ENCODE peak calls at places on chromosomes 1 and 21, in ten cellular contexts. One of them, this sample, is unnamed.

GRCh38 chr1:223066415-223066814 is 76.6 kb downstream of the TLR5 start:
- DNase-seq in choroid plexus epithelial cell: no peak
- DNase-seq in psoas muscle: no peak
- DNase-seq in AG10803: no peak
- DNase-seq in colonic mucosa: no peak
- DNase-seq in uterus: no peak
- DNase-seq in A549: no peak
- DNase-seq in foreskin keratinocyte: no peak
- DNase-seq in mammary epithelial cell: no peak
- DNase-seq in WTC11: no peak
- DNase-seq in this sample: no peak

GRCh38 chr21:34282223-34282622 is 81.6 kb upstream of the KCNE2 start:
- DNase-seq in choroid plexus epithelial cell: no peak
- DNase-seq in psoas muscle: no peak
- DNase-seq in AG10803: no peak
- DNase-seq in colonic mucosa: no peak
- DNase-seq in uterus: no peak
- DNase-seq in A549: no peak
- DNase-seq in foreskin keratinocyte: peak
- DNase-seq in mammary epithelial cell: peak
- DNase-seq in WTC11: no peak
- DNase-seq in this sample: no peak

GRCh38 chr1:27563407-27564263 is 40.3 kb downstream of the AHDC1 start:
- DNase-seq in choroid plexus epithelial cell: peak
- DNase-seq in psoas muscle: peak
- DNase-seq in AG10803: peak
- DNase-seq in colonic mucosa: peak
- DNase-seq in uterus: peak
- DNase-seq in A549: peak
- DNase-seq in foreskin keratinocyte: no peak
- DNase-seq in mammary epithelial cell: no peak
- DNase-seq in WTC11: no peak
- DNase-seq in this sample: peak

GRCh38 chr1:107277022-107277421 is 136.2 kb downstream of the NTNG1 start:
- DNase-seq in choroid plexus epithelial cell: peak
- DNase-seq in psoas muscle: no peak
- DNase-seq in AG10803: peak
- DNase-seq in colonic mucosa: peak
- DNase-seq in uterus: no peak
- DNase-seq in A549: no peak
- DNase-seq in foreskin keratinocyte: no peak
- DNase-seq in mammary epithelial cell: peak
- DNase-seq in WTC11: peak
- DNase-seq in this sample: no peak

GRCh38 chr1:166905930-166906329 is 29.9 kb upstream of the TADA1 start:
- DNase-seq in choroid plexus epithelial cell: peak
- DNase-seq in psoas muscle: no peak
- DNase-seq in AG10803: peak
- DNase-seq in colonic mucosa: no peak
- DNase-seq in uterus: no peak
- DNase-seq in A549: no peak
- DNase-seq in foreskin keratinocyte: no peak
- DNase-seq in mammary epithelial cell: peak
- DNase-seq in WTC11: no peak
- DNase-seq in this sample: no peak

GRCh38 chr1:70896224-70896623 is 151.4 kb downstream of the PTGER3 start:
- DNase-seq in choroid plexus epithelial cell: no peak
- DNase-seq in psoas muscle: no peak
- DNase-seq in AG10803: peak
- DNase-seq in colonic mucosa: no peak
- DNase-seq in uterus: no peak
- DNase-seq in A549: no peak
- DNase-seq in foreskin keratinocyte: no peak
- DNase-seq in mammary epithelial cell: no peak
- DNase-seq in WTC11: no peak
- DNase-seq in this sample: no peak

GRCh38 chr1:47887959-47888629 is 109.1 kb downstream of the TRABD2B start:
- DNase-seq in choroid plexus epithelial cell: no peak
- DNase-seq in psoas muscle: no peak
- DNase-seq in AG10803: no peak
- DNase-seq in colonic mucosa: no peak
- DNase-seq in uterus: no peak
- DNase-seq in A549: no peak
- DNase-seq in foreskin keratinocyte: no peak
- DNase-seq in mammary epithelial cell: no peak
- DNase-seq in WTC11: no peak
- DNase-seq in this sample: no peak

GRCh38 chr1:155128755-155129473 is 1.2 kb downstream of the EFNA1 start:
- DNase-seq in choroid plexus epithelial cell: no peak
- DNase-seq in psoas muscle: peak
- DNase-seq in AG10803: no peak
- DNase-seq in colonic mucosa: peak
- DNase-seq in uterus: no peak
- DNase-seq in A549: no peak
- DNase-seq in foreskin keratinocyte: no peak
- DNase-seq in mammary epithelial cell: peak
- DNase-seq in WTC11: no peak
- DNase-seq in this sample: no peak

GRCh38 chr1:155973723-155974122 is 4.6 kb downstream of the ARHGEF2 start:
- DNase-seq in choroid plexus epithelial cell: no peak
- DNase-seq in psoas muscle: no peak
- DNase-seq in AG10803: no peak
- DNase-seq in colonic mucosa: no peak
- DNase-seq in uterus: no peak
- DNase-seq in A549: no peak
- DNase-seq in foreskin keratinocyte: no peak
- DNase-seq in mammary epithelial cell: no peak
- DNase-seq in WTC11: no peak
- DNase-seq in this sample: no peak

GRCh38 chr1:12121212-12122000 is 45.4 kb upstream of the TNFRSF1B start:
- DNase-seq in choroid plexus epithelial cell: peak
- DNase-seq in psoas muscle: no peak
- DNase-seq in AG10803: peak
- DNase-seq in colonic mucosa: no peak
- DNase-seq in uterus: no peak
- DNase-seq in A549: no peak
- DNase-seq in foreskin keratinocyte: no peak
- DNase-seq in mammary epithelial cell: no peak
- DNase-seq in WTC11: no peak
- DNase-seq in this sample: no peak

GRCh38 chr1:71156633-71157032 is 75.8 kb upstream of the ZRANB2 start:
- DNase-seq in choroid plexus epithelial cell: no peak
- DNase-seq in psoas muscle: no peak
- DNase-seq in AG10803: no peak
- DNase-seq in colonic mucosa: no peak
- DNase-seq in uterus: no peak
- DNase-seq in A549: no peak
- DNase-seq in foreskin keratinocyte: no peak
- DNase-seq in mammary epithelial cell: no peak
- DNase-seq in WTC11: no peak
- DNase-seq in this sample: no peak

GRCh38 chr1:36856126-36856525 is 178.2 kb downstream of the GRIK3 start:
- DNase-seq in choroid plexus epithelial cell: no peak
- DNase-seq in psoas muscle: no peak
- DNase-seq in AG10803: no peak
- DNase-seq in colonic mucosa: no peak
- DNase-seq in uterus: no peak
- DNase-seq in A549: no peak
- DNase-seq in foreskin keratinocyte: no peak
- DNase-seq in mammary epithelial cell: no peak
- DNase-seq in WTC11: no peak
- DNase-seq in this sample: no peak

GRCh38 chr1:155777541-155777940 is 79.5 kb downstream of the GON4L start:
- DNase-seq in choroid plexus epithelial cell: no peak
- DNase-seq in psoas muscle: no peak
- DNase-seq in AG10803: no peak
- DNase-seq in colonic mucosa: no peak
- DNase-seq in uterus: no peak
- DNase-seq in A549: no peak
- DNase-seq in foreskin keratinocyte: no peak
- DNase-seq in mammary epithelial cell: no peak
- DNase-seq in WTC11: no peak
- DNase-seq in this sample: no peak

GRCh38 chr1:24379733-24380315 is 33.8 kb downstream of the STPG1 start:
- DNase-seq in choroid plexus epithelial cell: peak
- DNase-seq in psoas muscle: no peak
- DNase-seq in AG10803: peak
- DNase-seq in colonic mucosa: peak
- DNase-seq in uterus: no peak
- DNase-seq in A549: no peak
- DNase-seq in foreskin keratinocyte: peak
- DNase-seq in mammary epithelial cell: peak
- DNase-seq in WTC11: no peak
- DNase-seq in this sample: no peak

GRCh38 chr1:22363403-22364325 is 88.0 kb upstream of the ZBTB40 start:
- DNase-seq in choroid plexus epithelial cell: no peak
- DNase-seq in psoas muscle: no peak
- DNase-seq in AG10803: no peak
- DNase-seq in colonic mucosa: no peak
- DNase-seq in uterus: no peak
- DNase-seq in A549: no peak
- DNase-seq in foreskin keratinocyte: no peak
- DNase-seq in mammary epithelial cell: no peak
- DNase-seq in WTC11: no peak
- DNase-seq in this sample: no peak

GRCh38 chr1:22364764-22365163 is 86.9 kb upstream of the ZBTB40 start:
- DNase-seq in choroid plexus epithelial cell: no peak
- DNase-seq in psoas muscle: no peak
- DNase-seq in AG10803: no peak
- DNase-seq in colonic mucosa: no peak
- DNase-seq in uterus: no peak
- DNase-seq in A549: no peak
- DNase-seq in foreskin keratinocyte: no peak
- DNase-seq in mammary epithelial cell: no peak
- DNase-seq in WTC11: peak
- DNase-seq in this sample: no peak

GRCh38 chr1:22365331-22366295 is 86.0 kb upstream of the ZBTB40 start:
- DNase-seq in choroid plexus epithelial cell: peak
- DNase-seq in psoas muscle: no peak
- DNase-seq in AG10803: no peak
- DNase-seq in colonic mucosa: no peak
- DNase-seq in uterus: no peak
- DNase-seq in A549: no peak
- DNase-seq in foreskin keratinocyte: no peak
- DNase-seq in mammary epithelial cell: no peak
- DNase-seq in WTC11: no peak
- DNase-seq in this sample: no peak

GRCh38 chr1:22362626-22363402 is 88.8 kb upstream of the ZBTB40 start:
- DNase-seq in choroid plexus epithelial cell: no peak
- DNase-seq in psoas muscle: no peak
- DNase-seq in AG10803: no peak
- DNase-seq in colonic mucosa: no peak
- DNase-seq in uterus: no peak
- DNase-seq in A549: no peak
- DNase-seq in foreskin keratinocyte: no peak
- DNase-seq in mammary epithelial cell: no peak
- DNase-seq in WTC11: no peak
- DNase-seq in this sample: no peak

GRCh38 chr1:22364326-22364650 is 87.4 kb upstream of the ZBTB40 start:
- DNase-seq in choroid plexus epithelial cell: no peak
- DNase-seq in psoas muscle: no peak
- DNase-seq in AG10803: no peak
- DNase-seq in colonic mucosa: no peak
- DNase-seq in uterus: no peak
- DNase-seq in A549: no peak
- DNase-seq in foreskin keratinocyte: no peak
- DNase-seq in mammary epithelial cell: no peak
- DNase-seq in WTC11: no peak
- DNase-seq in this sample: no peak
- TF ChIP-seq CTCF in choroid plexus epithelial cell: no peak
- TF ChIP-seq CTCF in psoas muscle: no peak
- TF ChIP-seq CTCF in AG10803: no peak
- TF ChIP-seq CTCF in colonic mucosa: no peak
- TF ChIP-seq CTCF in uterus: no peak
- TF ChIP-seq CTCF in A549: no peak
- TF ChIP-seq CTCF in foreskin keratinocyte: no peak
- TF ChIP-seq CTCF in mammary epithelial cell: no peak
- TF ChIP-seq CTCF in WTC11: no peak
- TF ChIP-seq CTCF in this sample: no peak

GRCh38 chr1:95575291-95575690 is 341.3 kb downstream of the RWDD3 start:
- DNase-seq in choroid plexus epithelial cell: no peak
- DNase-seq in psoas muscle: no peak
- DNase-seq in AG10803: no peak
- DNase-seq in colonic mucosa: no peak
- DNase-seq in uterus: no peak
- DNase-seq in A549: no peak
- DNase-seq in foreskin keratinocyte: no peak
- DNase-seq in mammary epithelial cell: no peak
- DNase-seq in WTC11: no peak
- DNase-seq in this sample: no peak
- TF ChIP-seq CTCF in choroid plexus epithelial cell: no peak
- TF ChIP-seq CTCF in psoas muscle: no peak
- TF ChIP-seq CTCF in AG10803: no peak
- TF ChIP-seq CTCF in colonic mucosa: no peak
- TF ChIP-seq CTCF in uterus: no peak
- TF ChIP-seq CTCF in A549: no peak
- TF ChIP-seq CTCF in foreskin keratinocyte: no peak
- TF ChIP-seq CTCF in mammary epithelial cell: no peak
- TF ChIP-seq CTCF in WTC11: no peak
- TF ChIP-seq CTCF in this sample: no peak

DNA sequence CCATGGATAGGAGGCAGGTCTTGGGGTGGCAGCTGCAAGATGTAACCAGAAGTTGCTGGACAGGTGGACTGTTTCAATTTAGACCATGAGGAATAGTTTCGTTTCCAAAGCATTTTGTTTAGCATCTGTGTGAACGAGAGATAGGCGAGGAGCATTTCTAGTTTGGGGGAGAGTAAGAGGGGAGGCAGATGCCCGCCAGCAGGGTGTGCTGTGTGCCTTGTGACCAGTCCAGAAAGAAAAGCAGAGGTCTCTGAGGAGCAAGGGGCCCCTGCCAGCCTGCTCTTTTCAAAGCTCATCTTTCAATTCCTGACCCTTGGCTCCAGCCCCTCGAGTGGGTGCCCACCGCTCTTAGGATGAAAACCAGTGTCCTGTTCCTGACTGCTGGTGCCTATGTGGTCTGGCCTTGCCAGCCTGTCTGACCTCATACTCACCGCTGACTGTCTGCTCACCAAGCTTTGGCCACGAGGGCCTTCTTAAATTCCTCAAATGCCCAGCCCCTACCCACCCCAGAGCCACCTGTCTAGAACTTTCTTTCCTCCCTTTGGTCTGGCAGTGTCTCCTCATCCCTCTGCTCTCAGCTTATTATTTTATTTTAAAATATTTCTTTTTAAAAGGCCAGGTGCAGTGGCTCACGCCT is 8.5 kb downstream of the SERINC2 start:
- DNase-seq in choroid plexus epithelial cell: peak
- DNase-seq in psoas muscle: no peak
- DNase-seq in AG10803: no peak
- DNase-seq in colonic mucosa: no peak
- DNase-seq in uterus: no peak
- DNase-seq in A549: no peak
- DNase-seq in foreskin keratinocyte: no peak
- DNase-seq in mammary epithelial cell: peak
- DNase-seq in WTC11: peak
- DNase-seq in this sample: no peak
- TF ChIP-seq CTCF in choroid plexus epithelial cell: peak
- TF ChIP-seq CTCF in psoas muscle: peak
- TF ChIP-seq CTCF in AG10803: peak
- TF ChIP-seq CTCF in colonic mucosa: no peak
- TF ChIP-seq CTCF in uterus: no peak
- TF ChIP-seq CTCF in A549: peak
- TF ChIP-seq CTCF in foreskin keratinocyte: peak
- TF ChIP-seq CTCF in mammary epithelial cell: peak
- TF ChIP-seq CTCF in WTC11: no peak
- TF ChIP-seq CTCF in this sample: no peak

GRCh38 chr1:34547043-34547674 is 207.7 kb upstream of the GJB5 start:
- DNase-seq in choroid plexus epithelial cell: peak
- DNase-seq in psoas muscle: no peak
- DNase-seq in AG10803: peak
- DNase-seq in colonic mucosa: no peak
- DNase-seq in uterus: no peak
- DNase-seq in A549: no peak
- DNase-seq in foreskin keratinocyte: no peak
- DNase-seq in mammary epithelial cell: peak
- DNase-seq in WTC11: peak
- DNase-seq in this sample: no peak
- TF ChIP-seq CTCF in choroid plexus epithelial cell: no peak
- TF ChIP-seq CTCF in psoas muscle: no peak
- TF ChIP-seq CTCF in AG10803: peak
- TF ChIP-seq CTCF in colonic mucosa: no peak
- TF ChIP-seq CTCF in uterus: no peak
- TF ChIP-seq CTCF in A549: no peak
- TF ChIP-seq CTCF in foreskin keratinocyte: peak
- TF ChIP-seq CTCF in mammary epithelial cell: peak
- TF ChIP-seq CTCF in WTC11: peak
- TF ChIP-seq CTCF in this sample: no peak

This sample was measured in lung.